ENCODE peak calls at places on chromosomes 4 and X, in five cellular contexts. Q, E, N, M and K are unnamed samples.

GRCh38 chr4:2545321-2546013 is 9.0 kb downstream of the FAM193A start:
- DNase-seq in Q (no peak), E (no peak), N (no peak), M (no peak), K (no peak)

GRCh38 chr4:10974371-10974770 is 289.8 kb upstream of the CLNK start:
- DNase-seq in Q (no peak), E (no peak), N (no peak), M (peak; percentile 26), K (no peak)

GRCh38 chr4:117983541-117984451 is 50.5 kb upstream of the NDST3 start:
- DNase-seq in Q (no peak), E (no peak), N (no peak), M (peak; percentile 84), K (no peak)

GRCh38 chrX:154436597-154437397 is at the start of gene GDI1:
- DNase-seq in Q (peak; percentile 84), E (peak; percentile 49), N (peak; percentile 33), M (peak; percentile 62), K (no peak)

GRCh38 chrX:100829730-100830129 is 9.5 kb downstream of the CSTF2 start:
- DNase-seq in Q (no peak), E (no peak), N (no peak), M (peak; percentile 43), K (no peak)

GRCh38 chr4:7186081-7186480 is 6.3 kb upstream of the SORCS2 start:
- DNase-seq in Q (peak; percentile 66), E (no peak), N (no peak), M (no peak), K (no peak)

GRCh38 chrX:56281789-56282188 is 49.6 kb downstream of the KLF8 start:
- DNase-seq in Q (no peak), E (no peak), N (no peak), M (peak; percentile 8), K (no peak)

GRCh38 chr4:25993564-25994185 is 79.7 kb downstream of the SMIM20 start:
- DNase-seq in Q (peak; percentile 70), E (no peak), N (no peak), M (peak; percentile 36), K (no peak)

GRCh38 chrX:49951524-49952193 is 29.3 kb downstream of the CLCN5 start:
- DNase-seq in Q (no peak), E (no peak), N (no peak), M (no peak), K (no peak)

GRCh38 chrX:133929836-133930464 is 55.4 kb downstream of the GPC3 start:
- DNase-seq in Q (no peak), E (no peak), N (no peak), M (no peak), K (no peak)

GRCh38 chr4:144594471-144594986 is 51.4 kb upstream of the HHIP start:
- DNase-seq in Q (no peak), E (no peak), N (no peak), M (no peak), K (no peak)

GRCh38 chr4:22942920-22943559 is 250.3 kb downstream of the GBA3 start:
- DNase-seq in Q (no peak), E (no peak), N (no peak), M (no peak), K (no peak)

GRCh38 chr4:23232987-23233386 is 540.2 kb downstream of the GBA3 start:
- DNase-seq in Q (no peak), E (no peak), N (no peak), M (no peak), K (no peak)

GRCh38 chr4:12145106-12145505 is 716.4 kb upstream of the HS3ST1 start:
- DNase-seq in Q (no peak), E (no peak), N (no peak), M (no peak), K (no peak)

GRCh38 chr4:8818063-8818881 is 53.4 kb downstream of the HMX1 start:
- DNase-seq in Q (no peak), E (no peak), N (no peak), M (no peak), K (peak; percentile 38)

GRCh38 chr4:39706829-39707511 is 9.0 kb downstream of the UBE2K start:
- DNase-seq in Q (no peak), E (no peak), N (no peak), M (no peak), K (no peak)

GRCh38 chrX:97326456-97326855 is 442.7 kb downstream of the RPA4 start:
- DNase-seq in Q (peak; percentile 15), E (no peak), N (no peak), M (no peak), K (no peak)

GRCh38 chr4:80610845-80611244 is 275.3 kb downstream of the CFAP299 start:
- DNase-seq in Q (peak; percentile 49), E (no peak), N (no peak), M (no peak), K (no peak)

GRCh38 chrX:133859860-133860259 is 125.5 kb downstream of the GPC3 start:
- DNase-seq in Q (no peak), E (no peak), N (peak; percentile 25), M (no peak), K (no peak)

GRCh38 chr4:99381588-99382175 is 29.1 kb upstream of the ADH1C start:
- DNase-seq in Q (no peak), E (no peak), N (no peak), M (no peak), K (no peak)

GRCh38 chrX:88146577-88146976 is 600.4 kb upstream of the CPXCR1 start:
- DNase-seq in Q (no peak), E (no peak), N (no peak), M (no peak), K (no peak)

GRCh38 chrX:125646195-125646594 is 326.5 kb downstream of the TEX13C start:
- DNase-seq in Q (no peak), E (no peak), N (no peak), M (no peak), K (no peak)

GRCh38 chrX:46260502-46260901 is 284.7 kb downstream of the ZNF674 start:
- DNase-seq in Q (no peak), E (no peak), N (no peak), M (no peak), K (peak; percentile 79)

GRCh38 chrX:5646818-5647217 is 581.8 kb downstream of the NLGN4X start:
- DNase-seq in Q (peak; percentile 15), E (no peak), N (no peak), M (no peak), K (no peak)

GRCh38 chrX:50579955-50580354 is 109.3 kb upstream of the DGKK start:
- DNase-seq in Q (peak; percentile 10), E (peak; percentile 2), N (peak; percentile 78), M (peak; percentile 57), K (no peak)

GRCh38 chr4:145735330-145735638 is 55.3 kb downstream of the C4orf51 start:
- DNase-seq in Q (no peak), E (no peak), N (no peak), M (peak; percentile 91), K (peak; percentile 71)

GRCh38 chr4:68367835-68368234 is 17.9 kb upstream of the YTHDC1 start:
- DNase-seq in Q (no peak), E (no peak), N (no peak), M (no peak), K (no peak)